ENCODE peak calls at places on chromosome 19, in ten cellular contexts. One of them, this sample, is unnamed.

GRCh38 chr19:33471111-33471996 is 50.2 kb downstream of the PEPD start:
- DNase-seq in EL: no peak
- DNase-seq in choroid plexus epithelial cell: no peak
- DNase-seq in ELR: no peak
- DNase-seq in NB4: no peak
- DNase-seq in osteoblast: peak
- DNase-seq in activated naive CD4-positive, alpha-beta T cell treated with anti-CD3 and anti-CD28 coated beads, Interleukin-2, amount 10 ng/mL, durations not matched to agents 7 days and 5 days: no peak
- DNase-seq in fibroblast of the aortic adventitia: no peak
- DNase-seq in A549: no peak
- DNase-seq in H54: no peak
- DNase-seq in this sample: no peak

GRCh38 chr19:4059493-4059880 is 7.2 kb downstream of the ZBTB7A start:
- DNase-seq in EL: no peak
- DNase-seq in choroid plexus epithelial cell: no peak
- DNase-seq in ELR: no peak
- DNase-seq in NB4: no peak
- DNase-seq in osteoblast: peak
- DNase-seq in activated naive CD4-positive, alpha-beta T cell treated with anti-CD3 and anti-CD28 coated beads, Interleukin-2, amount 10 ng/mL, durations not matched to agents 7 days and 5 days: no peak
- DNase-seq in fibroblast of the aortic adventitia: no peak
- DNase-seq in A549: no peak
- DNase-seq in H54: no peak
- DNase-seq in this sample: no peak

GRCh38 chr19:42250666-42251531 is 4.0 kb downstream of the ERF start:
- DNase-seq in EL: peak
- DNase-seq in choroid plexus epithelial cell: no peak
- DNase-seq in ELR: peak
- DNase-seq in NB4: no peak
- DNase-seq in osteoblast: peak
- DNase-seq in activated naive CD4-positive, alpha-beta T cell treated with anti-CD3 and anti-CD28 coated beads, Interleukin-2, amount 10 ng/mL, durations not matched to agents 7 days and 5 days: peak
- DNase-seq in fibroblast of the aortic adventitia: peak
- DNase-seq in A549: no peak
- DNase-seq in H54: no peak
- DNase-seq in this sample: peak

GRCh38 chr19:41377977-41378707 is 1.8 kb downstream of the TMEM91 start:
- DNase-seq in EL: no peak
- DNase-seq in choroid plexus epithelial cell: no peak
- DNase-seq in ELR: peak
- DNase-seq in NB4: no peak
- DNase-seq in osteoblast: no peak
- DNase-seq in activated naive CD4-positive, alpha-beta T cell treated with anti-CD3 and anti-CD28 coated beads, Interleukin-2, amount 10 ng/mL, durations not matched to agents 7 days and 5 days: no peak
- DNase-seq in fibroblast of the aortic adventitia: no peak
- DNase-seq in A549: no peak
- DNase-seq in H54: no peak
- DNase-seq in this sample: no peak

GRCh38 chr19:3544742-3545668 is 6.0 kb downstream of the TEKTIP1 start:
- DNase-seq in EL: peak
- DNase-seq in choroid plexus epithelial cell: peak
- DNase-seq in ELR: peak
- DNase-seq in NB4: peak
- DNase-seq in osteoblast: peak
- DNase-seq in activated naive CD4-positive, alpha-beta T cell treated with anti-CD3 and anti-CD28 coated beads, Interleukin-2, amount 10 ng/mL, durations not matched to agents 7 days and 5 days: peak
- DNase-seq in fibroblast of the aortic adventitia: peak
- DNase-seq in A549: peak
- DNase-seq in H54: peak
- DNase-seq in this sample: peak

GRCh38 chr19:48393559-48394330 is at the start of gene GRIN2D:
- DNase-seq in EL: no peak
- DNase-seq in choroid plexus epithelial cell: peak
- DNase-seq in ELR: peak
- DNase-seq in NB4: peak
- DNase-seq in osteoblast: peak
- DNase-seq in activated naive CD4-positive, alpha-beta T cell treated with anti-CD3 and anti-CD28 coated beads, Interleukin-2, amount 10 ng/mL, durations not matched to agents 7 days and 5 days: peak
- DNase-seq in fibroblast of the aortic adventitia: no peak
- DNase-seq in A549: no peak
- DNase-seq in H54: no peak
- DNase-seq in this sample: peak

GRCh38 chr19:41695745-41696144 is 7.7 kb upstream of the CEACAM7 start:
- DNase-seq in EL: no peak
- DNase-seq in choroid plexus epithelial cell: no peak
- DNase-seq in ELR: no peak
- DNase-seq in NB4: no peak
- DNase-seq in osteoblast: no peak
- DNase-seq in activated naive CD4-positive, alpha-beta T cell treated with anti-CD3 and anti-CD28 coated beads, Interleukin-2, amount 10 ng/mL, durations not matched to agents 7 days and 5 days: no peak
- DNase-seq in fibroblast of the aortic adventitia: no peak
- DNase-seq in A549: no peak
- DNase-seq in H54: no peak
- DNase-seq in this sample: no peak

GRCh38 chr19:2240881-2241760 is 4.5 kb downstream of the SF3A2 start:
- DNase-seq in EL: no peak
- DNase-seq in choroid plexus epithelial cell: no peak
- DNase-seq in ELR: no peak
- DNase-seq in NB4: no peak
- DNase-seq in osteoblast: no peak
- DNase-seq in activated naive CD4-positive, alpha-beta T cell treated with anti-CD3 and anti-CD28 coated beads, Interleukin-2, amount 10 ng/mL, durations not matched to agents 7 days and 5 days: no peak
- DNase-seq in fibroblast of the aortic adventitia: no peak
- DNase-seq in A549: no peak
- DNase-seq in H54: no peak
- DNase-seq in this sample: no peak

GRCh38 chr19:14471436-14472187 is 3.5 kb downstream of the PTGER1 start:
- DNase-seq in EL: no peak
- DNase-seq in choroid plexus epithelial cell: no peak
- DNase-seq in ELR: no peak
- DNase-seq in NB4: peak
- DNase-seq in osteoblast: peak
- DNase-seq in activated naive CD4-positive, alpha-beta T cell treated with anti-CD3 and anti-CD28 coated beads, Interleukin-2, amount 10 ng/mL, durations not matched to agents 7 days and 5 days: no peak
- DNase-seq in fibroblast of the aortic adventitia: no peak
- DNase-seq in A549: no peak
- DNase-seq in H54: no peak
- DNase-seq in this sample: no peak

GRCh38 chr19:5152767-5153532 is 184.0 kb downstream of the KDM4B start:
- DNase-seq in EL: no peak
- DNase-seq in choroid plexus epithelial cell: no peak
- DNase-seq in ELR: no peak
- DNase-seq in NB4: no peak
- DNase-seq in osteoblast: peak
- DNase-seq in activated naive CD4-positive, alpha-beta T cell treated with anti-CD3 and anti-CD28 coated beads, Interleukin-2, amount 10 ng/mL, durations not matched to agents 7 days and 5 days: no peak
- DNase-seq in fibroblast of the aortic adventitia: no peak
- DNase-seq in A549: no peak
- DNase-seq in H54: no peak
- DNase-seq in this sample: no peak

GRCh38 chr19:48554385-48555091 is 2.6 kb downstream of the SULT2B1 start:
- DNase-seq in EL: peak
- DNase-seq in choroid plexus epithelial cell: no peak
- DNase-seq in ELR: no peak
- DNase-seq in NB4: peak
- DNase-seq in osteoblast: no peak
- DNase-seq in activated naive CD4-positive, alpha-beta T cell treated with anti-CD3 and anti-CD28 coated beads, Interleukin-2, amount 10 ng/mL, durations not matched to agents 7 days and 5 days: no peak
- DNase-seq in fibroblast of the aortic adventitia: no peak
- DNase-seq in A549: peak
- DNase-seq in H54: no peak
- DNase-seq in this sample: no peak